ENCODE peak calls at places on chromosome 14, in ten cellular contexts. One of them, this sample, is unnamed.

GRCh38 chr14:101330416-101331140 is 230.7 kb upstream of the DIO3 start:
- DNase-seq in RWPE1: no peak
- DNase-seq in A673: no peak
- DNase-seq in HCT116: no peak
- DNase-seq in CD8-positive, alpha-beta memory T cell: no peak
- DNase-seq in A549: no peak
- DNase-seq in SJSA1: no peak
- DNase-seq in keratinocyte: no peak
- DNase-seq in cardiac muscle cell: no peak
- DNase-seq in tibial nerve: no peak
- DNase-seq in this sample: no peak

GRCh38 chr14:96320605-96321004 is 42.5 kb downstream of the ATG2B start:
- DNase-seq in RWPE1: no peak
- DNase-seq in A673: no peak
- DNase-seq in HCT116: no peak
- DNase-seq in CD8-positive, alpha-beta memory T cell: no peak
- DNase-seq in A549: no peak
- DNase-seq in SJSA1: no peak
- DNase-seq in keratinocyte: no peak
- DNase-seq in cardiac muscle cell: no peak
- DNase-seq in tibial nerve: no peak
- DNase-seq in this sample: no peak

GRCh38 chr14:24335461-24336146 is 733 bp upstream of the ADCY4 start:
- DNase-seq in RWPE1: no peak
- DNase-seq in A673: no peak
- DNase-seq in HCT116: no peak
- DNase-seq in CD8-positive, alpha-beta memory T cell: no peak
- DNase-seq in A549: no peak
- DNase-seq in SJSA1: no peak
- DNase-seq in keratinocyte: no peak
- DNase-seq in cardiac muscle cell: no peak
- DNase-seq in tibial nerve: no peak
- DNase-seq in this sample: no peak

GRCh38 chr14:20343855-20344205 is 395 bp downstream of the PARP2 start:
- DNase-seq in RWPE1: no peak
- DNase-seq in A673: no peak
- DNase-seq in HCT116: no peak
- DNase-seq in CD8-positive, alpha-beta memory T cell: no peak
- DNase-seq in A549: no peak
- DNase-seq in SJSA1: no peak
- DNase-seq in keratinocyte: no peak
- DNase-seq in cardiac muscle cell: no peak
- DNase-seq in tibial nerve: no peak
- DNase-seq in this sample: no peak

GRCh38 chr14:105473033-105473676 is 1.5 kb upstream of the CRIP2 start:
- DNase-seq in RWPE1: no peak
- DNase-seq in A673: no peak
- DNase-seq in HCT116: no peak
- DNase-seq in CD8-positive, alpha-beta memory T cell: no peak
- DNase-seq in A549: no peak
- DNase-seq in SJSA1: no peak
- DNase-seq in keratinocyte: no peak
- DNase-seq in cardiac muscle cell: no peak
- DNase-seq in tibial nerve: no peak
- DNase-seq in this sample: no peak

GRCh38 chr14:77681196-77682157 is 26.3 kb downstream of the ALKBH1 start:
- DNase-seq in RWPE1: no peak
- DNase-seq in A673: no peak
- DNase-seq in HCT116: no peak
- DNase-seq in CD8-positive, alpha-beta memory T cell: no peak
- DNase-seq in A549: peak
- DNase-seq in SJSA1: no peak
- DNase-seq in keratinocyte: no peak
- DNase-seq in cardiac muscle cell: no peak
- DNase-seq in tibial nerve: no peak
- DNase-seq in this sample: no peak

GRCh38 chr14:77026930-77027537 is 1.5 kb downstream of the IRF2BPL start:
- DNase-seq in RWPE1: no peak
- DNase-seq in A673: peak
- DNase-seq in HCT116: no peak
- DNase-seq in CD8-positive, alpha-beta memory T cell: peak
- DNase-seq in A549: peak
- DNase-seq in SJSA1: peak
- DNase-seq in keratinocyte: no peak
- DNase-seq in cardiac muscle cell: peak
- DNase-seq in tibial nerve: no peak
- DNase-seq in this sample: no peak

GRCh38 chr14:100581228-100582145 is 5.7 kb downstream of the BEGAIN start:
- DNase-seq in RWPE1: no peak
- DNase-seq in A673: no peak
- DNase-seq in HCT116: no peak
- DNase-seq in CD8-positive, alpha-beta memory T cell: peak
- DNase-seq in A549: no peak
- DNase-seq in SJSA1: no peak
- DNase-seq in keratinocyte: no peak
- DNase-seq in cardiac muscle cell: no peak
- DNase-seq in tibial nerve: no peak
- DNase-seq in this sample: no peak

GRCh38 chr14:81176224-81176623 is 44.5 kb downstream of the GTF2A1 start:
- DNase-seq in RWPE1: no peak
- DNase-seq in A673: peak
- DNase-seq in HCT116: no peak
- DNase-seq in CD8-positive, alpha-beta memory T cell: no peak
- DNase-seq in A549: no peak
- DNase-seq in SJSA1: no peak
- DNase-seq in keratinocyte: no peak
- DNase-seq in cardiac muscle cell: no peak
- DNase-seq in tibial nerve: peak
- DNase-seq in this sample: no peak

GRCh38 chr14:100056964-100057817 is 8.0 kb upstream of the EVL start:
- DNase-seq in RWPE1: peak
- DNase-seq in A673: peak
- DNase-seq in HCT116: no peak
- DNase-seq in CD8-positive, alpha-beta memory T cell: peak
- DNase-seq in A549: peak
- DNase-seq in SJSA1: no peak
- DNase-seq in keratinocyte: no peak
- DNase-seq in cardiac muscle cell: peak
- DNase-seq in tibial nerve: no peak
- DNase-seq in this sample: no peak

GRCh38 chr14:101135796-101136742 is 232.5 kb upstream of the RTL1 start:
- DNase-seq in RWPE1: no peak
- DNase-seq in A673: no peak
- DNase-seq in HCT116: no peak
- DNase-seq in CD8-positive, alpha-beta memory T cell: peak
- DNase-seq in A549: no peak
- DNase-seq in SJSA1: peak
- DNase-seq in keratinocyte: no peak
- DNase-seq in cardiac muscle cell: no peak
- DNase-seq in tibial nerve: no peak
- DNase-seq in this sample: peak

GRCh38 chr14:38120109-38120508 is 87.6 kb upstream of the SSTR1 start:
- DNase-seq in RWPE1: no peak
- DNase-seq in A673: no peak
- DNase-seq in HCT116: no peak
- DNase-seq in CD8-positive, alpha-beta memory T cell: no peak
- DNase-seq in A549: no peak
- DNase-seq in SJSA1: no peak
- DNase-seq in keratinocyte: no peak
- DNase-seq in cardiac muscle cell: no peak
- DNase-seq in tibial nerve: no peak
- DNase-seq in this sample: no peak

GRCh38 chr14:64040044-64040443 is 187.2 kb downstream of the SYNE2 start:
- DNase-seq in RWPE1: no peak
- DNase-seq in A673: no peak
- DNase-seq in HCT116: no peak
- DNase-seq in CD8-positive, alpha-beta memory T cell: no peak
- DNase-seq in A549: peak
- DNase-seq in SJSA1: no peak
- DNase-seq in keratinocyte: no peak
- DNase-seq in cardiac muscle cell: no peak
- DNase-seq in tibial nerve: no peak
- DNase-seq in this sample: no peak

GRCh38 chr14:81222694-81223093 is 1.9 kb upstream of the GTF2A1 start:
- DNase-seq in RWPE1: no peak
- DNase-seq in A673: no peak
- DNase-seq in HCT116: no peak
- DNase-seq in CD8-positive, alpha-beta memory T cell: no peak
- DNase-seq in A549: no peak
- DNase-seq in SJSA1: no peak
- DNase-seq in keratinocyte: no peak
- DNase-seq in cardiac muscle cell: no peak
- DNase-seq in tibial nerve: no peak
- DNase-seq in this sample: no peak

GRCh38 chr14:22509751-22510300 is 79.2 kb downstream of the DAD1 start:
- DNase-seq in RWPE1: no peak
- DNase-seq in A673: peak
- DNase-seq in HCT116: no peak
- DNase-seq in CD8-positive, alpha-beta memory T cell: no peak
- DNase-seq in A549: no peak
- DNase-seq in SJSA1: no peak
- DNase-seq in keratinocyte: no peak
- DNase-seq in cardiac muscle cell: no peak
- DNase-seq in tibial nerve: no peak
- DNase-seq in this sample: no peak
- H3K27ac ChIP-seq in RWPE1: no peak
- H3K27ac ChIP-seq in A673: peak
- H3K27ac ChIP-seq in HCT116: no peak
- H3K27ac ChIP-seq in CD8-positive, alpha-beta memory T cell: peak
- H3K27ac ChIP-seq in A549: no peak
- H3K27ac ChIP-seq in SJSA1: peak
- H3K27ac ChIP-seq in keratinocyte: no peak
- H3K27ac ChIP-seq in cardiac muscle cell: no peak
- H3K27ac ChIP-seq in tibial nerve: peak
- H3K27ac ChIP-seq in this sample: no peak

GRCh38 chr14:91387996-91388395 is 29.6 kb downstream of the CCDC88C start:
- DNase-seq in RWPE1: no peak
- DNase-seq in A673: no peak
- DNase-seq in HCT116: no peak
- DNase-seq in CD8-positive, alpha-beta memory T cell: no peak
- DNase-seq in A549: no peak
- DNase-seq in SJSA1: no peak
- DNase-seq in keratinocyte: no peak
- DNase-seq in cardiac muscle cell: no peak
- DNase-seq in tibial nerve: no peak
- DNase-seq in this sample: no peak
- H3K27ac ChIP-seq in RWPE1: peak
- H3K27ac ChIP-seq in A673: no peak
- H3K27ac ChIP-seq in HCT116: no peak
- H3K27ac ChIP-seq in CD8-positive, alpha-beta memory T cell: no peak
- H3K27ac ChIP-seq in A549: no peak
- H3K27ac ChIP-seq in SJSA1: no peak
- H3K27ac ChIP-seq in keratinocyte: no peak
- H3K27ac ChIP-seq in cardiac muscle cell: no peak
- H3K27ac ChIP-seq in tibial nerve: no peak
- H3K27ac ChIP-seq in this sample: peak

GRCh38 chr14:91335191-91336092 is 82.2 kb downstream of the CCDC88C start:
- DNase-seq in RWPE1: no peak
- DNase-seq in A673: no peak
- DNase-seq in HCT116: no peak
- DNase-seq in CD8-positive, alpha-beta memory T cell: no peak
- DNase-seq in A549: no peak
- DNase-seq in SJSA1: no peak
- DNase-seq in keratinocyte: no peak
- DNase-seq in cardiac muscle cell: no peak
- DNase-seq in tibial nerve: no peak
- DNase-seq in this sample: no peak
- H3K27ac ChIP-seq in RWPE1: peak
- H3K27ac ChIP-seq in A673: no peak
- H3K27ac ChIP-seq in HCT116: no peak
- H3K27ac ChIP-seq in CD8-positive, alpha-beta memory T cell: no peak
- H3K27ac ChIP-seq in A549: no peak
- H3K27ac ChIP-seq in SJSA1: no peak
- H3K27ac ChIP-seq in keratinocyte: no peak
- H3K27ac ChIP-seq in cardiac muscle cell: no peak
- H3K27ac ChIP-seq in tibial nerve: no peak
- H3K27ac ChIP-seq in this sample: no peak

GRCh38 chr14:89417469-89418225 is 614 bp upstream of the FOXN3 start:
- DNase-seq in RWPE1: no peak
- DNase-seq in A673: peak
- DNase-seq in HCT116: peak
- DNase-seq in CD8-positive, alpha-beta memory T cell: peak
- DNase-seq in A549: peak
- DNase-seq in SJSA1: peak
- DNase-seq in keratinocyte: peak
- DNase-seq in cardiac muscle cell: peak
- DNase-seq in tibial nerve: peak
- DNase-seq in this sample: no peak

GRCh38 chr14:89417111-89417468 is at the start of gene FOXN3:
- DNase-seq in RWPE1: peak
- DNase-seq in A673: peak
- DNase-seq in HCT116: peak
- DNase-seq in CD8-positive, alpha-beta memory T cell: peak
- DNase-seq in A549: peak
- DNase-seq in SJSA1: peak
- DNase-seq in keratinocyte: no peak
- DNase-seq in cardiac muscle cell: peak
- DNase-seq in tibial nerve: peak
- DNase-seq in this sample: peak

GRCh38 chr14:89419973-89420482 is 3.0 kb upstream of the FOXN3 start:
- DNase-seq in RWPE1: no peak
- DNase-seq in A673: no peak
- DNase-seq in HCT116: no peak
- DNase-seq in CD8-positive, alpha-beta memory T cell: no peak
- DNase-seq in A549: no peak
- DNase-seq in SJSA1: no peak
- DNase-seq in keratinocyte: no peak
- DNase-seq in cardiac muscle cell: no peak
- DNase-seq in tibial nerve: no peak
- DNase-seq in this sample: no peak

GRCh38 chr14:89418976-89419375 is 1.9 kb upstream of the FOXN3 start:
- DNase-seq in RWPE1: no peak
- DNase-seq in A673: no peak
- DNase-seq in HCT116: no peak
- DNase-seq in CD8-positive, alpha-beta memory T cell: no peak
- DNase-seq in A549: no peak
- DNase-seq in SJSA1: no peak
- DNase-seq in keratinocyte: no peak
- DNase-seq in cardiac muscle cell: no peak
- DNase-seq in tibial nerve: no peak
- DNase-seq in this sample: no peak

GRCh38 chr14:89418452-89418851 is 1.4 kb upstream of the FOXN3 start:
- DNase-seq in RWPE1: no peak
- DNase-seq in A673: peak
- DNase-seq in HCT116: no peak
- DNase-seq in CD8-positive, alpha-beta memory T cell: no peak
- DNase-seq in A549: no peak
- DNase-seq in SJSA1: peak
- DNase-seq in keratinocyte: no peak
- DNase-seq in cardiac muscle cell: peak
- DNase-seq in tibial nerve: no peak
- DNase-seq in this sample: no peak
- H3K27ac ChIP-seq in RWPE1: peak
- H3K27ac ChIP-seq in A673: no peak
- H3K27ac ChIP-seq in HCT116: peak
- H3K27ac ChIP-seq in CD8-positive, alpha-beta memory T cell: no peak
- H3K27ac ChIP-seq in A549: no peak
- H3K27ac ChIP-seq in SJSA1: no peak
- H3K27ac ChIP-seq in keratinocyte: no peak
- H3K27ac ChIP-seq in cardiac muscle cell: no peak
- H3K27ac ChIP-seq in tibial nerve: peak
- H3K27ac ChIP-seq in this sample: peak